ENCODE peak calls at places on chromosome 16, in four cellular contexts. B, J, O and N are unnamed samples.

GRCh38 chr16:74291577-74292208 is 4.9 kb upstream of the PSMD7 start:
- DNase-seq in O (no peak), B (no peak), J (no peak), N (no peak)

GRCh38 chr16:397135-397661 is at the start of gene NME4:
- DNase-seq in O (peak; percentile 73), J (peak; percentile 80), B (peak; percentile 73), N (no peak)

GRCh38 chr16:30585400-30586191 is at the start of gene ZNF785:
- DNase-seq in J (peak; percentile 100), B (peak; percentile 99), O (peak; percentile 91), N (peak; percentile 98)

GRCh38 chr16:27595461-27595860 is 45.5 kb downstream of the KATNIP start:
- DNase-seq in B (no peak), O (no peak), J (no peak), N (no peak)

GRCh38 chr16:12087901-12088364 is 111.4 kb downstream of the SNX29 start:
- DNase-seq in O (no peak), J (no peak), B (no peak), N (no peak)

GRCh38 chr16:2319606-2320005 is 20.9 kb downstream of the ABCA3 start:
- DNase-seq in B (no peak), J (no peak), O (no peak), N (no peak)

GRCh38 chr16:27098366-27099050 is 31.8 kb downstream of the C16orf82 start:
- DNase-seq in J (no peak), O (no peak), B (no peak), N (no peak)

GRCh38 chr16:2971985-2972784 is 3.0 kb downstream of the PAQR4 start:
- DNase-seq in O (no peak), B (no peak), J (no peak), N (no peak)

GRCh38 chr16:10428433-10429168 is 42.7 kb downstream of the ATF7IP2 start:
- DNase-seq in B (no peak), J (peak; percentile 5), O (no peak), N (no peak)

DNA sequence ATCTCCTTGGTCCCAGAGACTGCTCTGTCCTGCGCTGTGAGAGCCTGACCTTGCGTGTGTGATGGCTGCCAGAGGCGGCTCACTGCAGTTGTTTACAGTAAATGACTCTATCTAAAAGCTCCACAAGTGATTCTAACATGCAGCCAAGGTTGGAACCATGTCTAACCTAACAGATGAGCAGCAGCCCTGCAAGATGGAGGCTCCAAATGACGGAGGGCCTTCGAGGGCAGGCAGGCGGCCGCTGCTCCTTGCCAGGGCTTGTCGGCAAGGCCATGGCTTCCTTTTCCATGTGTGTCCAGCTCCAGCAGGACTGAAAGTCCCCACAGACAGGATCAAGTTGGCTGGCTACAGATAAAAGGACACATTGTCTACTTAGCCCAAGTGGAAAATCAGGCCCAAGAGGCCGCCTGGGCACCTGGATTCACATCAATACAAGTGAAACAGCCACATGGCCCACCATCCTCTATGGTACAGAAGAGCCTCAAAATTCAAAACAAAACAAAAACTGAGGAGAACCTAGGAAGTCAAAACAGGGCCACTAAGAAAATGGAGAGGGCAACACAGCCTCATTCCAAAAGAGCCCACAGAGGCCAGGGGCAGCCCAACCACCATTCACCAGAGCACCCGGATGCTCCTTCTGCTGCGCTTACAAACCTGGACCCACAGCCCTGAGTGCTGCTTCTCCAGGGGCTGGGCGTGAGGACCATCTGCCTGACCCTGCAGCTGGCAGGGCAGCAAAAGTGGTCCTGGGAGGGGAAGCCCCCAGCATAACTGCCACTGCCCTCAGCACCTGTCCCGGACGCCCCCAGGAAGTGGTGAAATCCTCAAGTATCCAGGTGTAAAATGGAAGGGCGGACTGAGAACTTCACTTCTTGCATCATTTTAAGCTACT is 65.0 kb downstream of the AMFR start:
- DNase-seq in B (no peak), J (no peak), O (peak; percentile 36), N (no peak)
- H3K9ac ChIP-seq in B (no peak overlapping the region), J (no peak overlapping the region), O (no peak overlapping the region), N (no peak overlapping the region)

DNA sequence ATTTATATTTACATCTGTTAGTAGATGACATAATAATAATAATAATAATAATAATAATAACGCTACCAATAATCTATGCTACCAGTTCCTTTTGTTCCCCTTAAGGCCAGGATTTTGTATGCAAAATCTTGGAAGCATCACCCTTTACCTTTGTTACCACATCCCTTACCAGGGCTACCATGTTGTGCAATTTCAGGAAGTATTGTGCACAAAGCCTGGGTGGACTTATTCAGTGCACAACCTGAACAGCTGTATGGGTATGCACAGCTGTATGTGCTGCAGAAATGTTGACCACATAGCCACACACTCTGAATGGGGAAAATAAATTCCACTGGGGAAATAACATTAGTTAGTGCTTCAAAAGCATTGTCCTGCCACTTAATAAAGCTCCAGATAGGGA is 19.9 kb upstream of the CALB2 start:
- DNase-seq in B (no peak), O (no peak), J (no peak), N (no peak)
- H3K36me3 ChIP-seq in B (no peaks in the 10 kb centered on the region), O (no peaks in the 10 kb centered on the region), J (no peaks in the 10 kb centered on the region), N (no peaks in the 10 kb centered on the region)

GRCh38 chr16:51149251-51149661 is 1.8 kb downstream of the SALL1 start:
- DNase-seq in J (no peak), B (no peak), O (no peak), N (no peak)
- H3K9ac ChIP-seq in J (peak overlapping the region; percentile 97), B (no peak overlapping the region), O (peak overlapping the region; percentile 15), N (peak overlapping the region; percentile 98)

GRCh38 chr16:15885560-15886001 is 2.8 kb downstream of the CEP20 start:
- DNase-seq in B (no peak), J (no peak), O (no peak), N (no peak)

GRCh38 chr16:15881794-15882379 is 6.5 kb downstream of the CEP20 start:
- DNase-seq in J (no peak), B (no peak), O (no peak), N (no peak)

GRCh38 chr16:15880434-15880833 is 8.0 kb downstream of the CEP20 start:
- DNase-seq in O (no peak), J (no peak), B (no peak), N (no peak)

GRCh38 chr16:15880909-15881308 is 7.5 kb downstream of the CEP20 start:
- DNase-seq in J (no peak), B (no peak), O (no peak), N (no peak)

DNA sequence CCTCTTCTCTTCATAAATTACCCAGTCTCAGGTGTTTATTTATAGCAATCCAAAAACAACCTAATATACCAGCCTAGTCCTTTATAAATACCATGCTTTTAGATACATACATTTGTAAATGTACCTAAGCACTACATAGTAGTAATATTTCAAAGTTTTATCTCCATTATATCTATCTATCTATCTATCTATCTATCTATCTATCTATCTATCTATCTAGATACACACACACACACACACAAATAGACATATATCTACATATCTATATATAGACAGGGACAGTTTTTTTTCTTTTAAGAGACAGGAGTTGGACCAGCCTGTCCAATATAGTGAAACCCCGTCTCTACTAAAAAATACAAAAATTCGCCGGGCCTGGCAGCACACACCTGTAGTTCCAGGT is 5.8 kb downstream of the CEP20 start:
- DNase-seq in J (no peak), B (no peak), O (no peak), N (no peak)
- H3K36me3 ChIP-seq in J (peaks cover 5% of the 10 kb centered on the region), B (peaks cover 24% of the 10 kb centered on the region), O (peaks cover 4% of the 10 kb centered on the region), N (peaks cover 80% of the 10 kb centered on the region)

DNA sequence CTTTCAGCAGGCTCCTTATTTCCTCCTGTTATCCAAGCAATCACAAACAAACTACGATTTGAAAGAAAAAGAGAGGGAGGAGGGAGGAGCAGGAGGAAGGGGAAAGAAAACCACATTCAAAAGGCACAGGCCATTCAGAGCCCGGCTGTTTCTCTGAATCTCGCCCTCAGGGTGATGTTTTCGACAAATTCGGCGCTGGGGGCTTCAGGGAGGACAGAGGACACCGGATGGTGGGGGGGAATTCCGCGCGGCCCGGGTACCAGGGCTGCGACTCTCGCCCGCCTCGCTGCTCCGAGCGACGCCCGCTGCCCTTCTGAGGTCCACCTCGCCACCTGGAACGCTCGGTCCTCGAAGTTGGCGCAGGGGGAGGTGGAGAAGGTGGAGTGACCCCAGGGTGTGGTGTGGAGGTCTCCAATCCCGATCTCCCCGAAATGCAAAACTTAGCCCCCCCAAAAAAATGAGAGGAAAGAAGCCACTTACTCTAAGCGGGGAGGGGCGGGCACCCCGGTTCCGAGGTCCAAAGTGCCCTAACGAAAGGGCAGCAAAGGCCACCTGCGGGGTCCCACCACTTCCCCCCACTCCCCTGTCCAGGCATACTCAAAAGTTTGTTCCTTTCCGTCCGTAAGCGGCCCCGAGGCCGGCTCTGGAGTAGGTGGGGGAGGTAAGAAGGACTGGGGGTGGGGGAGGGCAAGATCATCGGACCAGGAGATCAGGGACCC is 1.2 kb downstream of the TOX3 start:
- DNase-seq in O (peak; percentile 51), B (no peak), J (peak; percentile 67), N (no peak)
- H3K9ac ChIP-seq in O (peak overlapping the region; percentile 24), B (no peak overlapping the region), J (peak overlapping the region; percentile 42), N (peak overlapping the region; percentile 84)

GRCh38 chr16:84658690-84659089 is 10.4 kb downstream of the KLHL36 start:
- DNase-seq in B (no peak), O (no peak), J (no peak), N (no peak)
- H3K36me3 ChIP-seq in B (peaks cover 74% of the 10 kb centered on the region), O (peaks cover 15% of the 10 kb centered on the region), J (peaks cover 2% of the 10 kb centered on the region), N (peaks cover 69% of the 10 kb centered on the region)

GRCh38 chr16:23081675-23082119 is 67.6 kb downstream of the USP31 start:
- DNase-seq in O (no peak), J (peak; percentile 5), B (peak; percentile 80), N (no peak)
- H3K9ac ChIP-seq in O (no peak overlapping the region), J (no peak overlapping the region), B (no peak overlapping the region), N (no peak overlapping the region)

DNA sequence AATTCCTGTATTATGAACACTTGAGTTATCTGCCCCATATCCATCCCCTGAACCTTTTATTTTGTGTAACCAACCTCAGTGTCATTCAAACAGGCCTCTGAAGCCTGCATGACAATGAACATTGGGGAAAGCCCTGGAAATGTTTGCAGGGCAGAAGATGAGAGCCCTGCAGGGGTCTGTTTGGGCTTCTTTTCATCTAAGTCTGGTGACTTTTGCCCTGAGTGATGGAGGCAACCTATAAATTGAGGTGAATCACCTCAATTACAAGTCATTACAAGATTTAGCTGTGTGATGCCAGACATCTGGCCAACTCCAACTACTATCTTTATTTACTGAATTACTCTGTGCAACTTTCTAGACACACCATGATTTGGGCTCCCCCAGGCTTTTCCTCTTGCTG is 189.2 kb downstream of the MAF start:
- DNase-seq in J (no peak), O (no peak), B (no peak), N (peak; percentile 70)
- H3K36me3 ChIP-seq in J (no peaks in the 10 kb centered on the region), O (no peaks in the 10 kb centered on the region), B (no peaks in the 10 kb centered on the region), N (no peaks in the 10 kb centered on the region)

DNA sequence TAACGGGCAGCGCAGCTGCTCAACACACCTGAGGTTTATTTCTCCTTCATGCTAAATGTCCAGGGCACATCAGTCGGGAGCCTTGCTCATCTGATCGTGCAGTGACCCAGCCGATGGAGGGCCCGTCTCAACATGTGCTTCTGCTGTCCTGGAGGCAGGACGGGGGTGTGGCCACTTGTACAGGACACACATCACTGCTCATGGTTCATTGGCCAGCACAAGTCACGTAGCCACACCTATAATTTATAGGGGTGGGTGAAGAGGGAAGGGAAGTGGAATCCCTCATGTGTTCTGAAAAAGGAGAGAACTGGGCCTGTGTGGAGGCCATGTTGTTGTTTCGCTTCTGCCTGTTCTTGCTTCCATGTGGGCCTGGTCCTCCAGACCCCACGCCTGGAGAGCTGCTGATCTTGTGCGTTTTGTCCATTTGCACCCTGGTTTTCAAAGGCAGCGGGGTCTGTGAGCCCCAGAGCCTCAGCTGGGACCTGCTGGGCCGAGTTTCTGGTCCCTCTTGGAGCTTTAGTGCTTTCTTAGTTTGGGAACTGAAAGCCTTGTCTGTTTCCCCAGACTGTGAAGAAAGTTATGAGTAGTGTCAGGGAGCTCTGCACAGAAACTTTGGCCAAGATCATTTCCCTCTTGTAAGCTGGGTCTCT is 60.5 kb downstream of the CMIP start:
- DNase-seq in J (peak; percentile 51), O (no peak), B (no peak), N (no peak)
- H3K9ac ChIP-seq in J (no peak overlapping the region), O (no peak overlapping the region), B (no peak overlapping the region), N (no peak overlapping the region)